ENCODE peak calls at places on chromosome 18, in eight cellular contexts. A is tibial artery; P is CD4-positive, alpha-beta memory T cell; B is colonic mucosa; L is stomach; R is endodermal cell; Y is lung; W is heart right ventricle. D is an unnamed sample. For H3K9me3 and H3K4me1, the result is how much of the 10 kb centered on the place peaks cover.

GRCh38 chr18:67010916-67011315 is 407.0 kb upstream of the CDH19 start:
- DNase-seq in P (no peak), L (no peak), R (no peak), Y (no peak), B (no peak), A (no peak), W (no peak), D (no peak)

GRCh38 chr18:69935319-69936190 is 12.1 kb downstream of the CD226 start:
- DNase-seq in W (no peak), A (no peak), L (peak), P (peak), B (no peak), R (peak), Y (no peak), D (no peak)

GRCh38 chr18:48959921-48960920 is 9.5 kb upstream of the SMAD7 start:
- DNase-seq in P (no peak), W (no peak), L (no peak), R (peak), Y (no peak), B (no peak), A (no peak), D (no peak)

GRCh38 chr18:11962586-11962985 is 18.7 kb upstream of the IMPA2 start:
- DNase-seq in B (no peak), R (no peak), Y (no peak), L (no peak), W (no peak), A (no peak), P (no peak), D (no peak)

GRCh38 chr18:28177828-28178635 is 1.1 kb upstream of the CDH2 start:
- DNase-seq in P (no peak), B (no peak), Y (no peak), A (no peak), W (peak), L (peak), R (peak), D (peak)

GRCh38 chr18:34772887-34773286 is 62.8 kb downstream of the DTNA start:
- DNase-seq in R (no peak), L (no peak), P (no peak), W (no peak), B (no peak), Y (no peak), A (no peak), D (no peak)

GRCh38 chr18:4455113-4455811 is at the start of gene DLGAP1:
- DNase-seq in P (peak), A (peak), R (peak), L (peak), W (no peak), B (peak), Y (peak), D (peak)

GRCh38 chr18:46333371-46334199 is 229.4 kb downstream of the HAUS1 start:
- DNase-seq in B (no peak), P (peak), Y (no peak), L (no peak), W (peak), A (no peak), R (peak), D (peak)

GRCh38 chr18:22330508-22330907 is 87.2 kb downstream of the CTAGE1 start:
- DNase-seq in A (no peak), L (no peak), B (no peak), Y (no peak), W (no peak), R (no peak), P (no peak), D (no peak)

GRCh38 chr18:28903366-28903765 is 726.4 kb upstream of the CDH2 start:
- DNase-seq in R (no peak), L (no peak), A (no peak), W (no peak), B (no peak), Y (no peak), P (no peak), D (no peak)

GRCh38 chr18:32373995-32374394 is 96.7 kb downstream of the GAREM1 start:
- DNase-seq in A (no peak), P (no peak), B (peak), W (peak), R (no peak), Y (no peak), L (no peak), D (no peak)

GRCh38 chr18:36095936-36096519 is 28.7 kb upstream of the RPRD1A start:
- DNase-seq in W (no peak), B (no peak), R (no peak), L (no peak), A (no peak), P (peak), Y (no peak), D (no peak)

GRCh38 chr18:44946529-44947113 is 265.9 kb downstream of the SETBP1 start:
- DNase-seq in Y (no peak), W (no peak), P (no peak), B (no peak), L (no peak), R (no peak), A (no peak), D (no peak)

GRCh38 chr18:69102959-69103358 is 297.7 kb upstream of the DOK6 start:
- DNase-seq in B (no peak), Y (no peak), R (no peak), W (no peak), L (no peak), A (no peak), P (no peak), D (no peak)

GRCh38 chr18:35099911-35100310 is 58.7 kb downstream of the MAPRE2 start:
- DNase-seq in A (no peak), Y (no peak), L (no peak), B (no peak), R (no peak), P (no peak), W (no peak), D (no peak)

GRCh38 chr18:5759169-5759568 is 136.2 kb downstream of the TMEM200C start:
- DNase-seq in R (peak), P (no peak), L (no peak), W (no peak), Y (no peak), B (no peak), A (no peak), D (no peak)

GRCh38 chr18:35730738-35731370 is 149.3 kb downstream of the GALNT1 start:
- DNase-seq in P (no peak), Y (no peak), W (peak), A (no peak), B (no peak), R (no peak), L (no peak), D (no peak)

GRCh38 chr18:40152859-40153258 is 1802.2 kb upstream of the PIK3C3 start:
- DNase-seq in B (no peak), Y (no peak), P (no peak), W (no peak), A (no peak), R (no peak), L (no peak), D (no peak)

GRCh38 chr18:24518596-24518995 is 58.2 kb downstream of the HRH4 start:
- DNase-seq in B (no peak), A (no peak), W (no peak), L (no peak), Y (no peak), R (no peak), P (no peak), D (no peak)

GRCh38 chr18:38966846-38967245 is 1401.2 kb upstream of the CELF4 start:
- DNase-seq in R (no peak), A (no peak), B (no peak), Y (no peak), L (no peak), P (no peak), W (no peak), D (no peak)

GRCh38 chr18:28858248-28858647 is 681.3 kb upstream of the CDH2 start:
- DNase-seq in R (no peak), P (no peak), B (no peak), W (no peak), A (no peak), L (no peak), Y (no peak), D (no peak)

DNA sequence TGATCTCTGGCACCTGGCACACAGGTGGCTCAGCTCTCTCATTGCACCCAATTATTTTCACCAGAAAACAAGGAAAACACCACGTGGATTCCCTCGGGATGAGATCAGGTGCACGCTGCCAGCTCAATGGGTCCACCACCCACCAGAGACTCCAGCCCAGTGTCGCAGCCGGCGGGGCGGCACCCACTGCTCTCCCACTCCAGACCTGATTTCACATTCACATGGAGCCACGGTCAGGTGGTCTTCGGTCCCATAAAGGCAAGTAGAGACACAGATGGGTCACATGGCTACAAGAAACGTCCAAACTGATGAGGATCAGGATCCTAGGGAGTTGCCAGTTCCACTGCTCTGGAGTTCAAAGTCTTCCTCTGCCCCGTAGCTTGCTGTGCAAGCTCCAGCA is 217.6 kb downstream of the ANKRD30B start:
- DNase-seq in Y (peak), W (no peak), B (no peak), L (no peak), A (no peak), R (no peak), P (no peak), D (no peak)
- H3K9me3 ChIP-seq in Y (under half), W (under half), B (under half), L (under half), A (under half), R (half or more), P (under half), D (under half)

GRCh38 chr18:6781846-6782245 is 52.3 kb downstream of the ARHGAP28 start:
- DNase-seq in B (no peak), R (no peak), W (no peak), L (no peak), Y (no peak), A (no peak), P (no peak), D (peak)

GRCh38 chr18:6785411-6785810 is 55.9 kb downstream of the ARHGAP28 start:
- DNase-seq in R (no peak), L (no peak), Y (no peak), P (no peak), A (no peak), B (no peak), W (no peak), D (no peak)

GRCh38 chr18:6781179-6781714 is 51.7 kb downstream of the ARHGAP28 start:
- DNase-seq in A (no peak), R (peak), P (no peak), W (no peak), B (no peak), Y (no peak), L (no peak), D (peak)

GRCh38 chr18:6785001-6785400 is 55.5 kb downstream of the ARHGAP28 start:
- DNase-seq in W (no peak), L (no peak), P (no peak), Y (no peak), B (no peak), R (no peak), A (no peak), D (no peak)

DNA sequence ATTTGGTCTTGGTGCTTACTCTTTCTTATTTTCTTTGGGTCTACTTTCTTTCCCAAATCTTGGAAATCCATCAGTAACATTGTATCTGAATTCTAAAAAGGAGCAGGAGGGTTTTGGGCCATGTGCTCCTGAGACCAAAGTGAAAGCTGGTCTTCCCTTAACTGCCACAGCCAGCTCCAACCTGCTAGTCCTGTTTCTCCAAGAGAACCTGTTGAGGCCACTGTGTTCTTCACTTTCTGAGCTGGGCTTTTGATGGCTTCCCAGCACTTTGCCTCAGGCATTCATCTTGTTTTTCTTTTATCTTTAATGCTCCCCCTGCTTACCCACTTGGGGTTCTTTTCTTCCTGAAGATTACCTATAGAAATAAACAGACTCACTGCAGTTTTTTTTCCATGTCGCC is 53.3 kb downstream of the ARHGAP28 start:
- DNase-seq in A (no peak), L (no peak), B (no peak), Y (no peak), W (no peak), R (no peak), P (no peak), D (no peak)
- H3K4me1 ChIP-seq in A (under half), L (under half), B (under half), Y (under half), W (under half), R (under half), P (under half), D (under half)

GRCh38 chr18:78640596-78640995 is 339.0 kb upstream of the SALL3 start:
- DNase-seq in L (no peak), A (no peak), P (no peak), R (no peak), Y (no peak), B (no peak), W (no peak), D (no peak)
- H3K9me3 ChIP-seq in L (under half), A (under half), P (under half), R (under half), Y (under half), B (under half), W (under half), D (under half)

DNA sequence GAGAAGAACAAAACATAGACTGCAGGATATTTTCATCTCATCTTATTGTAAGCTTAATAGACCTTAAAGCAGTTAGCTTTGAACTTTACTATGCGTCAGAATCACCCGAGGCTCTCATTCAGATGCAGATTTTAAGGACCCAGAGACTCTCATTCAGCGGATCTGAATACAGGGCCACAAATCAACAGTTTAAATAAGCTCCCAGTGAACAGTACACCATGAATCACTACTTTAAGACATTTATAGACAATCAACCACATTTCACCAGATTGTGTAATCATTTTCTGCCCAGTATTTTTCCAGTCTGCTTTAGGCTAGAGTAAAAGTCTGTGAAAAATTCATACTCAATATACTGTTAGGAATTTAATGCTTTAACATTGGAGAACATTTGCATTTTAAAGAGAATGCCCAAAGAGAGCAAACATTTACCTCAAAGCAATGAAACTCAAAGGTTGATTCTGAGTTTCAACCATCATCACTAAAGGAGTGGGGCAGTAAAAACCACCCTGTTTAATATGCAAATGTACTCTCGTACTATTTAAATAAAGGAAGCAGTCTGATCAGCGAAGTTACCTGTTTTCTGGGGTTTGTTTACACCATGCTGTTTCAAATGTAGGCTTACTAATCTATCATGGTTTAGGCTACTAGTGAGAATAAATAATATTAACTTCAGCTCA is 11.0 kb upstream of the ALPK2 start:
- DNase-seq in A (no peak), L (no peak), Y (no peak), B (no peak), R (no peak), W (no peak), P (no peak), D (no peak)
- H3K4me1 ChIP-seq in A (under half), L (under half), Y (under half), B (under half), R (under half), W (under half), P (under half), D (under half)

DNA sequence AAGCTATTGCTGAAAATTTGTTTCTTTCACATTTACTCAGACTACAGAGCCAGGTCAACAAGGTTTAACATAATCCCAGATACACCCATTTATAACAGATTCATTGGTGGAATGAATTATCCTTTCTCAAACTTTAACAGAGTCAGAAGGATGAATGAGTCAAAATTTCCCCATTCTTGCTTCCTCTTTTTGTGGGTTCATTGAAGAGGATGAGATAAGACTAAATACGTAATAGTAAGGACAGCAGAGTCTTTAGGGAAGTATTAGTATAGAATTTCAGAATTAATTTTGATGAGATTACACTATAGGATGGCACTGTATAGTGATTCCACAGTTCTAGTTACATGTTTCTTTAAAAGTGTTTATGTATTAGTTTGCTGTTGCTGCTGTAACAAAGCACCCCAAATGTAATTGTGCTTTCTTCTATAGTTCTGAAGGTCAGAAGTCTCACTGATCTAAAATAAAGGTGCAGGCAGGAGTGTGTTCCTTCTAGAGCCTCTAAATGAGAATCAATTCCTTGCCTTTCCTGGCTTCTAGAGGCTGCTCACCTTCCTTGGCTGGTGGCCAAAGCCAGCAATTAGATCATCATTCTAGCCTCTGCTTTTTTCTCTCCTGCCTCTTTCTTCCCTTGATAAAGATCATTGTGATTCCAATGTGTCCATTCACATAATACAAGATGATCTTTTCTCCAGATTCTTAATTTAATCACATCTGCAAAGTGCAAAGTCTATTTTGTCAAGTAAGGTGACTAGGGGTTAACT is 309.3 kb upstream of the PIK3C3 start:
- DNase-seq in Y (no peak), W (no peak), L (no peak), P (no peak), A (no peak), R (no peak), B (no peak), D (no peak)
- H3K9me3 ChIP-seq in Y (under half), W (under half), L (under half), P (under half), A (under half), R (under half), B (under half), D (under half)